ENCODE peak calls at places on chromosomes 3 and 15, in four cellular contexts. T is PC-3, U is GM06990, I is esophagus squamous epithelium. E is an unnamed sample.
A peak's percentile ranks its signal among the peaks of the same experiment; 100 is the strongest.

GRCh38 chr15:94972314-94972713 is 741.0 kb downstream of the MCTP2 start:
- DNase-seq in T (no peak), U (no peak), I (no peak), E (no peak)

GRCh38 chr15:67186226-67186649 is 68.2 kb downstream of the AAGAB start:
- DNase-seq in T (no peak), U (no peak), I (no peak), E (no peak)

GRCh38 chr3:168087539-168087938 is 8.2 kb downstream of the GOLIM4 start:
- DNase-seq in T (no peak), U (no peak), I (no peak), E (no peak)

GRCh38 chr15:22895465-22896190 is 57.2 kb downstream of the NIPA2 start:
- DNase-seq in T (peak; percentile 98), U (no peak), I (no peak), E (peak; percentile 52)

GRCh38 chr3:149820183-149820582 is 7.2 kb downstream of the RNF13 start:
- DNase-seq in T (peak; percentile 71), U (no peak), I (no peak), E (no peak)

GRCh38 chr3:11477286-11477935 is 166.3 kb downstream of the VGLL4 start:
- DNase-seq in T (peak; percentile 25), U (no peak), I (no peak), E (no peak)

GRCh38 chr3:4766716-4767499 is 212.3 kb upstream of the BHLHE40 start:
- DNase-seq in T (no peak), U (no peak), I (no peak), E (no peak)

GRCh38 chr3:13767896-13768295 is 112.0 kb downstream of the WNT7A start:
- DNase-seq in T (no peak), U (no peak), I (no peak), E (no peak)

GRCh38 chr3:112778298-112779008 is 68.2 kb downstream of the CD200R1L start:
- DNase-seq in T (peak; percentile 86), U (no peak), I (no peak), E (no peak)

GRCh38 chr3:27252646-27253045 is 116.5 kb downstream of the NEK10 start:
- DNase-seq in T (no peak), U (no peak), I (no peak), E (no peak)

GRCh38 chr15:72962054-72962702 is 90.1 kb upstream of the NEO1 start:
- DNase-seq in T (no peak), U (no peak), I (no peak), E (no peak)

GRCh38 chr3:124542483-124542882 is 187.8 kb upstream of the UMPS start:
- DNase-seq in T (no peak), U (no peak), I (no peak), E (no peak)

GRCh38 chr15:31740203-31740602 is 290.1 kb upstream of the CHRNA7 start:
- DNase-seq in T (no peak), U (peak; percentile 1), I (no peak), E (no peak)

GRCh38 chr15:23566070-23567050 is 886 bp downstream of the MKRN3 start:
- DNase-seq in T (peak; percentile 68), U (no peak), I (no peak), E (no peak)

GRCh38 chr3:166879661-166880060 is 500.4 kb downstream of the ZBBX start:
- DNase-seq in T (no peak), U (no peak), I (no peak), E (no peak)

GRCh38 chr15:62782100-62782791 is 260.3 kb upstream of the TPM1 start:
- DNase-seq in T (peak; percentile 70), U (no peak), I (no peak), E (peak; percentile 32)

GRCh38 chr3:24377218-24377993 is 117.2 kb downstream of the THRB start:
- DNase-seq in T (peak; percentile 14), U (no peak), I (no peak), E (no peak)

GRCh38 chr3:13017361-13018038 is 55.7 kb downstream of the IQSEC1 start:
- DNase-seq in T (no peak), U (no peak), I (no peak), E (no peak)

GRCh38 chr3:160935413-160936095 is 169.6 kb downstream of the B3GALNT1 start:
- DNase-seq in T (no peak), U (no peak), I (no peak), E (no peak)

GRCh38 chr3:196948442-196949365 is 6.4 kb upstream of the NCBP2 start:
- DNase-seq in T (no peak), U (no peak), I (no peak), E (no peak)
- TF ChIP-seq CTCF in T (no peak), U (no peak), I (no peak), E (no peak)

GRCh38 chr3:133379926-133380325 is 19.9 kb upstream of the BFSP2 start:
- DNase-seq in T (no peak), U (no peak), I (no peak), E (no peak)

GRCh38 chr3:133380481-133381225 is 19.2 kb upstream of the BFSP2 start:
- DNase-seq in T (no peak), U (no peak), I (no peak), E (no peak)

GRCh38 chr3:133374706-133375105 is 25.1 kb upstream of the BFSP2 start:
- DNase-seq in T (no peak), U (no peak), I (no peak), E (no peak)

GRCh38 chr3:133377396-133377795 is 22.5 kb upstream of the BFSP2 start:
- DNase-seq in T (peak; percentile 50), U (no peak), I (no peak), E (no peak)

GRCh38 chr3:133376805-133377204 is 23.1 kb upstream of the BFSP2 start:
- DNase-seq in T (no peak), U (no peak), I (no peak), E (no peak)
- TF ChIP-seq CTCF in T (no peak), U (no peak), I (no peak), E (no peak)

DNA sequence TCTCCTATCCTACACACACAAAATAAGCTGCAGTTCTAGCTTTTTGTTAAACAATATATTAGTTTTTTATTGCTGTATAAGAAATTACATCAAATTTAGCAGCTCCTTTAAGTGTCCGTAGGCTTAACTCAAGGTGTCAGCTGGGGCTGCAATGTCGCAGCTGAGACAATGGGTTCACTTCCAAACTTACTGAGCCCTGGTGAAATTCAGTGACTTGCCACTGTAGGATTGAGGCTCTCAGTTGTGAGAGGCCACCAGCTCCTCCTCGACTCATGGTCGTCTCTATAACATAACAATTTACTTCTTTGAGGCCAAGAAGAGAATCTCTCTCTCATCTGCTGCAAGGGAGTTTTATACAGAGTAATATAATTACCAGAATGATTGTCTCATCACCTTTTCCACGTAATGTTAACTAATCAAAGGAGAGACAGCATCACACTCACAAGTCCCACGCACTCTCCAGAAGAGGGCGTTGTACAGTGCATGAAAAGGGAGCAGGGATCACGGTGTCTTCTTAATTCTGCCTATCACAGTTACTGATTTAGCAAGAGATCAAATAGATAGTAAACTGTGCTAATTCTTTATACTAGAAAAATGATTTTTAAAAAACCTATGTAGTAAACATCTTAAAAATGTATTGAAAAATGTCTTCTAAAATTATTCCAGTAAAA is 735.6 kb upstream of the GBE1 start:
- DNase-seq in T (peak; percentile 58), U (no peak), I (no peak), E (no peak)
- TF ChIP-seq CTCF in T (peak; percentile 85), U (no peak), I (no peak), E (peak; percentile 35)

GRCh38 chr3:50246517-50246954 is 10.5 kb downstream of the GNAI2 start:
- DNase-seq in T (peak; percentile 84), U (no peak), I (no peak), E (peak; percentile 78)
- TF ChIP-seq CTCF in T (no peak), U (no peak), I (no peak), E (no peak)

GRCh38 chr15:28068930-28069329 is 30.2 kb downstream of the OCA2 start:
- DNase-seq in T (no peak), U (no peak), I (no peak), E (no peak)
- TF ChIP-seq CTCF in T (no peak), U (no peak), I (no peak), E (no peak)

GRCh38 chr3:71692139-71692538 is 33.1 kb downstream of the EIF4E3 start:
- DNase-seq in T (no peak), U (no peak), I (no peak), E (no peak)
- TF ChIP-seq CTCF in T (no peak), U (no peak), I (no peak), E (no peak)

GRCh38 chr3:15306979-15307359 is 25.4 kb downstream of the SH3BP5 start:
- DNase-seq in T (no peak), U (no peak), I (no peak), E (no peak)

GRCh38 chr3:15303728-15304127 is 28.7 kb downstream of the SH3BP5 start:
- DNase-seq in T (no peak), U (no peak), I (no peak), E (no peak)

GRCh38 chr3:15307580-15307979 is 24.8 kb downstream of the SH3BP5 start:
- DNase-seq in T (no peak), U (no peak), I (no peak), E (no peak)

GRCh38 chr3:15303216-15303615 is 29.2 kb downstream of the SH3BP5 start:
- DNase-seq in T (no peak), U (no peak), I (no peak), E (no peak)

DNA sequence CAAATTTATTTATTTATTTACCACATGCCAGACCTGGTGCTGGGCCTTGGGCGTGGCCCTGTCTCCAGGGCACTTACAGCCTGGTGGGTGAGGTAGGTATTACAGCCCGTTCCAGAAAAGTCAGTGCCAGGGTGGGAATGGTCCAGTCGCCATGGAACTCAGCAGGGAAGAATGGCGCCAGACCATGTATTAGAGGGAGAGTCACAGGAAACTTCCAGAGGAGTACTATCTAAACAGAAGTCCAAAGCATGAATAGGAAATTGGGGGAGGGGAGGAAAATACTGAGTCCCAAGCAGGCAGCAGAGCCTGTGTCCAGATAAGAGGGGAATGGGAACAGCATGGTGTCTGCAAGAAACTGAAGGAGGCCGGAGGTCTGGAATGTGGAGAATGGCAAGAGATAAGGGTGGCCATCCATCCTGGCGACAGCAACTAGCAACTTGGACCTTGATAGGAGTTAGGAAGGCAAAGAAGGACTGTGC is 27.0 kb downstream of the SH3BP5 start:
- DNase-seq in T (peak; percentile 61), U (no peak), I (no peak), E (no peak)
- TF ChIP-seq CTCF in T (peak; percentile 57), U (peak; percentile 31), I (no peak), E (no peak)

GRCh38 chr15:61118885-61119284 is 110.2 kb downstream of the RORA start:
- DNase-seq in T (no peak), U (no peak), I (no peak), E (no peak)
- TF ChIP-seq CTCF in T (peak; percentile 32), U (peak; percentile 29), I (no peak), E (no peak)